ENCODE peak calls at places on chromosomes 4 and X, in four cellular contexts. F is germinal center; S is HTR-8/SVneo; P is CD4-positive, alpha-beta memory T cell. L is an unnamed sample.
A peak's percentile ranks its signal among the peaks of the same experiment; 100 is the strongest.

GRCh38 chr4:47510506-47511143 is 25.6 kb downstream of the ATP10D start:
- DNase-seq in F (peak; percentile 27), S (no peak), P (no peak), L (peak; percentile 48)

GRCh38 chr4:165384608-165385007 is 5.8 kb downstream of the CPE start:
- DNase-seq in F (no peak), S (no peak), P (no peak), L (peak; percentile 14)

GRCh38 chrX:67780694-67781109 is 236.9 kb downstream of the AR start:
- DNase-seq in F (no peak), S (peak; percentile 3), P (no peak), L (peak; percentile 98)

GRCh38 chrX:6460893-6461490 is 73.9 kb downstream of the VCX3A start:
- DNase-seq in F (no peak), S (no peak), P (no peak), L (no peak)

GRCh38 chr4:74456056-74456744 is 11.3 kb downstream of the AREG start:
- DNase-seq in F (no peak), S (no peak), P (no peak), L (no peak)

GRCh38 chr4:187103351-187103750 is 379.7 kb upstream of the FAT1 start:
- DNase-seq in F (no peak), S (no peak), P (no peak), L (no peak)

GRCh38 chr4:76980280-76980679 is 30.7 kb downstream of the SEPTIN11 start:
- DNase-seq in F (no peak), S (no peak), P (no peak), L (no peak)

GRCh38 chrX:106932492-106932923 is 12.3 kb downstream of the CLDN2 start:
- DNase-seq in F (no peak), S (no peak), P (no peak), L (peak; percentile 71)

GRCh38 chrX:71629467-71629866 is 11.2 kb upstream of the CXCR3 start:
- DNase-seq in F (peak; percentile 51), S (no peak), P (no peak), L (no peak)

GRCh38 chrX:11414091-11414490 is 120.9 kb downstream of the AMELX start:
- DNase-seq in F (no peak), S (no peak), P (no peak), L (no peak)

GRCh38 chrX:131792356-131792749 is 230.7 kb upstream of the STK26 start:
- DNase-seq in F (no peak), S (no peak), P (peak; percentile 91), L (no peak)

GRCh38 chr4:169397762-169398161 is 127.0 kb upstream of the SH3RF1 start:
- DNase-seq in F (no peak), S (no peak), P (no peak), L (peak; percentile 78)

GRCh38 chrX:114924846-114925245 is 92.6 kb downstream of the IL13RA2 start:
- DNase-seq in F (no peak), S (no peak), P (no peak), L (peak; percentile 57)

GRCh38 chr4:149718500-149718899 is 97.1 kb downstream of the IQCM start:
- DNase-seq in F (no peak), S (no peak), P (no peak), L (no peak)

GRCh38 chr4:138329506-138330070 is 87.4 kb upstream of the SLC7A11 start:
- DNase-seq in F (no peak), S (no peak), P (no peak), L (no peak)

GRCh38 chrX:14029039-14029424 is 660 bp downstream of the GEMIN8 start:
- DNase-seq in F (no peak), S (no peak), P (no peak), L (peak; percentile 9)

GRCh38 chr4:2067446-2068197 is 8.5 kb downstream of the NAT8L start:
- DNase-seq in F (no peak), S (no peak), P (no peak), L (no peak)

GRCh38 chr4:124583797-124584196 is 128.7 kb downstream of the ANKRD50 start:
- DNase-seq in F (no peak), S (no peak), P (no peak), L (no peak)

GRCh38 chrX:16578218-16578617 is 71.7 kb upstream of the S100G start:
- DNase-seq in F (no peak), S (no peak), P (no peak), L (peak; percentile 64)

GRCh38 chrX:71107762-71108360 is 1.3 kb upstream of the CXorf65 start:
- DNase-seq in F (no peak), S (no peak), P (peak; percentile 61), L (no peak)

GRCh38 chr4:124061413-124061812 is 651.1 kb downstream of the ANKRD50 start:
- DNase-seq in F (no peak), S (no peak), P (no peak), L (peak; percentile 65)

GRCh38 chrX:23333842-23334535 is 660 bp upstream of the PTCHD1 start:
- DNase-seq in F (no peak), S (no peak), P (no peak), L (no peak)

GRCh38 chr4:6032249-6033244 is 14.3 kb upstream of the C4orf50 start:
- DNase-seq in F (no peak), S (no peak), P (no peak), L (no peak)

GRCh38 chr4:40349561-40350198 is 14.5 kb downstream of the CHRNA9 start:
- DNase-seq in F (no peak), S (no peak), P (no peak), L (no peak)

GRCh38 chrX:95071621-95072020 is 1397.6 kb downstream of the FAM133A start:
- DNase-seq in F (no peak), S (no peak), P (no peak), L (peak; percentile 72)

GRCh38 chrX:8783100-8784098 is 17.8 kb downstream of the FAM9A start:
- DNase-seq in F (peak; percentile 12), S (no peak), P (peak; percentile 37), L (no peak)

GRCh38 chrX:143994206-143994605 is 110.3 kb downstream of the UBE2NL start:
- DNase-seq in F (no peak), S (no peak), P (no peak), L (no peak)

GRCh38 chr4:108030332-108030731 is 40.6 kb downstream of the HADH start:
- DNase-seq in F (peak; percentile 60), S (peak; percentile 5), P (peak; percentile 70), L (peak; percentile 68)

GRCh38 chr4:37983951-37984350 is 23.8 kb downstream of the PTTG2 start:
- DNase-seq in F (no peak), S (no peak), P (no peak), L (peak; percentile 69)

GRCh38 chr4:8472689-8473197 is 32.2 kb downstream of the TRMT44 start:
- DNase-seq in F (no peak), S (peak; percentile 45), P (no peak), L (peak; percentile 99)